ENCODE peak calls at places on chromosomes 4 and X, in four cellular contexts. J, R, N and G are unnamed samples. For H4K20me1, the result is how much of the 10 kb centered on the place peaks cover.

GRCh38 chr4:147862043-147862692 is 130.3 kb downstream of the ARHGAP10 start:
- DNase-seq in J (no peak), R (no peak), N (no peak), G (no peak)

GRCh38 chr4:38233727-38234478 is 273.7 kb downstream of the PTTG2 start:
- DNase-seq in N (peak), J (no peak), R (no peak), G (no peak)

GRCh38 chr4:88137112-88137511 is 21.3 kb downstream of the ABCG2 start:
- DNase-seq in J (no peak), R (no peak), N (no peak), G (no peak)

GRCh38 chrX:108736509-108737479 is at the start of gene IRS4:
- DNase-seq in J (no peak), N (peak), R (peak), G (no peak)

GRCh38 chr4:118352843-118353373 is at the start of gene PRSS12:
- DNase-seq in J (peak), N (peak), R (peak), G (no peak)

GRCh38 chr4:152269448-152270191 is 266.3 kb downstream of the FBXW7 start:
- DNase-seq in N (no peak), J (no peak), R (peak), G (no peak)

GRCh38 chr4:125315571-125316390 is 1.0 kb downstream of the FAT4 start:
- DNase-seq in N (peak), J (no peak), R (peak), G (no peak)

GRCh38 chrX:30627818-30628652 is 25.2 kb upstream of the GK start:
- DNase-seq in N (no peak), J (no peak), R (peak), G (no peak)

GRCh38 chr4:3517731-3518510 is 14.3 kb downstream of the LRPAP1 start:
- DNase-seq in R (no peak), J (no peak), N (no peak), G (no peak)

GRCh38 chr4:31187979-31188378 is 467.8 kb downstream of the PCDH7 start:
- DNase-seq in N (no peak), R (no peak), J (no peak), G (no peak)

GRCh38 chrX:71128166-71128833 is 9.9 kb downstream of the MED12 start:
- DNase-seq in R (no peak), J (no peak), N (no peak), G (no peak)

GRCh38 chr4:111937368-111937767 is 207.9 kb upstream of the FAM241A start:
- DNase-seq in J (no peak), R (peak), N (no peak), G (no peak)

GRCh38 chr4:38950734-38951133 is 81.5 kb downstream of the TMEM156 start:
- DNase-seq in R (peak), N (no peak), J (no peak), G (no peak)

GRCh38 chrX:97267376-97267775 is 383.7 kb downstream of the RPA4 start:
- DNase-seq in R (no peak), N (no peak), J (no peak), G (no peak)

GRCh38 chrX:71930298-71930697 is 19.7 kb downstream of the NHSL2 start:
- DNase-seq in R (no peak), J (no peak), N (no peak), G (no peak)

GRCh38 chr4:72076562-72076961 is 44.8 kb downstream of the NPFFR2 start:
- DNase-seq in N (no peak), R (no peak), J (no peak), G (no peak)

GRCh38 chrX:16737024-16737423 is 17.6 kb downstream of the SYAP1 start:
- DNase-seq in N (no peak), J (no peak), R (no peak), G (no peak)

GRCh38 chrX:12583543-12583942 is 207.7 kb upstream of the PRPS2 start:
- DNase-seq in N (no peak), R (no peak), J (no peak), G (no peak)

GRCh38 chr4:179307297-179308136 is 1865.3 kb upstream of the AGA start:
- DNase-seq in J (peak), R (peak), N (peak), G (peak)

GRCh38 chr4:44162538-44163270 is 285.9 kb downstream of the KCTD8 start:
- DNase-seq in J (no peak), R (no peak), N (no peak), G (no peak)

GRCh38 chrX:25004040-25004439 is 11.7 kb downstream of the ARX start:
- DNase-seq in R (no peak), N (no peak), J (no peak), G (no peak)

GRCh38 chr4:28772066-28772465 is 1911.4 kb downstream of the STIM2 start:
- DNase-seq in N (no peak), J (no peak), R (no peak), G (no peak)

GRCh38 chrX:129230850-129231512 is 292.3 kb downstream of the SMARCA1 start:
- DNase-seq in J (no peak), N (no peak), R (peak), G (no peak)

GRCh38 chrX:13151806-13152510 is 107.5 kb upstream of the FAM9C start:
- DNase-seq in R (no peak), J (no peak), N (no peak), G (no peak)

GRCh38 chr4:168248311-168248710 is 70.2 kb downstream of the DDX60 start:
- DNase-seq in J (no peak), R (no peak), N (no peak), G (no peak)

GRCh38 chr4:151206241-151207005 is 70.5 kb upstream of the PRSS48 start:
- DNase-seq in R (no peak), J (no peak), N (no peak), G (no peak)

GRCh38 chr4:37745946-37746345 is 59.8 kb upstream of the RELL1 start:
- DNase-seq in R (no peak), J (no peak), N (no peak), G (no peak)

GRCh38 chrX:145068450-145068849 is 178.9 kb upstream of the SPANXN1 start:
- DNase-seq in R (no peak), N (no peak), J (no peak), G (no peak)

GRCh38 chrX:30957753-30958152 is 68.7 kb upstream of the TAB3 start:
- DNase-seq in J (no peak), R (peak), N (no peak), G (no peak)

GRCh38 chr4:34009951-34010350 is 2234.4 kb downstream of the ARAP2 start:
- DNase-seq in N (no peak), R (no peak), J (no peak), G (no peak)

GRCh38 chr4:150960079-150960478 is 55.0 kb downstream of the LRBA start:
- DNase-seq in N (no peak), J (peak), R (peak), G (no peak)

DNA sequence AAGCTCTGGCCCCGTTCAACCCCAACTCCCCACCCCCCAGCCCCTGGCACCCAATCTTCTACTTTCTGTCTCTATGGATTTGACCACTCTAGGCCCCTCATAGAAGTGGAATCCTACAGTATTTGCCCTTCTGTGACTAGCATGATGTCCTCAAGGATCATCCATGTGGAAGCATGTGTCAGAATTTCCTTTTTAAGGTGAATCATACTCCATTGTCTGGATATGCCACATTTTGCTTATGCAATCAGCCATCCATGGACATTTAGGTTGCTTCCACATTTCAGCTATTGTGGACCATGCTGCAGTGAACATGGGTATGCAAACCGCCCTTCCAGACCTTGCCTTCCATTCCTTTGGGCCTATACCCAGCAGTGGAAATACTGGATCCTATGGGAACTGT is 15.5 kb downstream of the CCNQ start:
- DNase-seq in N (no peak), J (no peak), R (no peak), G (no peak)
- TF ChIP-seq HDAC6 in N (no peak), J (no peak), R (no peak), G (no peak)

DNA sequence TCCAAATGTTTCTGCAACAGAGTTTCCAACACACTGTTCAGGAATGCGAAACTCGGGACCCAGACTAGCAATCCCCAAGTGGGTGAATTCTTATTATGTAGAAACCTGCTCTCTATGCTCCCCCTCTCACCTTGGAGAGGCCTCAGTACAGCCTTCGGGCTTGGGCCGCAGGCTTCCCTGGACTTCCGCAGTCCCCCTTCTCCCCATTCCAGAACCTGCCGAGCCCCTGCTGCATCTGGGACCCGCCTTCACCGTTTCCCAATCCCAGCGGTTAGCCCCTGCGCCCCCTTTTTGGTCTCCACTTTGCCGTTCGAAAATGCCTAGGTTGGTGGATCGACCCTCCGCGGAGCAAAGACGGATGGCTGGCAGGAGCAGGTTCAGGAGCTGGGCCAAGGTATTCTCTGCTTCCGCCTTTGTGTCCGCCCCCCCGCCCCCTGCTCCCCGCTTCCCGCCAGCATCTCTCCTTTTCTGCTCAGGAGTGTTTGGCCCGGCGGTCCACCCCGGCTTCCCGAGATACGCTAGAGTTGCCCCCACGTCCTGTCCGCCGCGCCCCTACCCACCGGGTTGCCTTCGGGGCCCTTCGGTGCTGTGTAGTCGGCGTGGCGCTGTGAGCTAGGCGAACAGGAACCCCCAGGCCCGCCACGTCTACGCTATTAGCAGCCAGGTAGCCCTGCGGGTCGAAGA is 11.5 kb downstream of the HAND2 start:
- DNase-seq in R (no peak), J (no peak), N (peak), G (no peak)
- H4K20me1 ChIP-seq in R (under half), J (under half), N (under half), G (under half)

DNA sequence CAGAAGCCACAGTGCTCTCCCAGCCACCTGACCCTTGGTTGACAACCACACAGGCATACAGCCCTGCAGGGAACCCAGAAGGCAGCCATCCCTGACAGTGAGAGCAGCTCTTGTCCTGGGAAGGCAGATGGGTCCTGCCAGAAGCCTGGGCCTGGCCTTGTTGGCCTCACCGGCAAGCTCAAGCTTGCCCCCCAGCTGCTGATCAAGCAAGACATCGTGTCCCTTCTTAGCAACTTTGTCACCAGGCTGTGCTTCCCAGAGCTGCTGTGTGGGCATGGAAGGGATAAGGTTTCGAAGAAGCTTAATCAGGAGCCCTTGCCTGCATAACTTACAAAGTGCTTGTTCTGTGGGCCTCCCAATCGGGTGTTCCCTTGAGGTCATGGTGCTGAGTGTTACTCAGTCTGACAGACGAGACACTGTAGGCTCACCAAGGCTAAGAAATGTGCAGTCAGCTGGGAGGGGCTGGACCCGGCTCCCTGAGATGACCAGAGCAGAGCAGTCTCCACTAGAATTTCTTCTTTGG is 6.8 kb upstream of the ABLIM2 start:
- DNase-seq in R (no peak), J (no peak), N (no peak), G (no peak)
- TF ChIP-seq HDAC6 in R (no peak), J (no peak), N (no peak), G (no peak)

GRCh38 chr4:108166038-108166437 is 2.7 kb downstream of the LEF1 start:
- DNase-seq in R (no peak), J (no peak), N (no peak), G (no peak)

GRCh38 chr4:108165601-108166000 is 3.1 kb downstream of the LEF1 start:
- DNase-seq in N (no peak), R (no peak), J (no peak), G (no peak)

GRCh38 chr4:108166441-108167315 is 2.1 kb downstream of the LEF1 start:
- DNase-seq in J (peak), N (peak), R (peak), G (no peak)

GRCh38 chr4:108160741-108161352 is 7.9 kb downstream of the LEF1 start:
- DNase-seq in R (no peak), N (no peak), J (no peak), G (no peak)

GRCh38 chr4:108163352-108163751 is 5.4 kb downstream of the LEF1 start:
- DNase-seq in R (no peak), J (no peak), N (no peak), G (no peak)
- H4K20me1 ChIP-seq in R (under half), J (under half), N (under half), G (under half)

DNA sequence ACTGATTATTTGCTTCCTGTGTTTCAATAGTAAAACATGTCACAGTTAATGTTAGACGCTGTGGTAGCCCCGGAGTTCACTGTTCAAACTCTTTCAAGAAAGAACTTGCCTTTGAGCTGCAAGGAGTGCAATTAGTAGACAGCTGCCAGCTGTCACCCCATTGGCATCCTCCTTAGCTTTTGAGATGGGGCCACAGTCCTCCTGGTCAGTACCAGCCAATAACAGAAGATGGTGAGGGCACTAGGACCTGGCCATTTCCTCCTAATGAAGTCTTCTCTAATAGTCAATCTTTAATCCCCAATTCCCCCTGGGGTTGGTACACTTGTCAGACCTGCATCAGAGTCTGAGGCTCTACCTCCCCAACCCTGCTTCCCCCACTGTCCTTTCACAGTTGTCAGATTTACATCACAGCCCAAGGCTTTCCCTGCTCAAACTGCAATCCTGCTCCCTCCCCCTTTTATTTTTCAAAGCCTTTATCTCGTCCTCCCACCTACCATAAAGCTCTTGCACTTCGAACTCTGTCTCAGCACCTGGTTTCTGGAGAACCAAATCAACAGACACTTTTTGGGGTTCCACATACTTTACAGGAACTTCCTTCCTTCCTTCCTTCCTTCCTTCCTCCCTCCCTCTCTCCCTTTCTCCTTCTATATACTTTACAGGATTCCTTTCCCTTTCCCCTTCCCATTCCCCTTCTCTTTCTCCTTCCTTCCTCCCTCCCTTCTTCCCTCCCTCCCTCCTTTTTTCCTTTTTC is 182.0 kb downstream of the RASL11B start:
- DNase-seq in R (no peak), N (no peak), J (no peak), G (no peak)
- TF ChIP-seq HDAC6 in R (no peak), N (no peak), J (no peak), G (no peak)

DNA sequence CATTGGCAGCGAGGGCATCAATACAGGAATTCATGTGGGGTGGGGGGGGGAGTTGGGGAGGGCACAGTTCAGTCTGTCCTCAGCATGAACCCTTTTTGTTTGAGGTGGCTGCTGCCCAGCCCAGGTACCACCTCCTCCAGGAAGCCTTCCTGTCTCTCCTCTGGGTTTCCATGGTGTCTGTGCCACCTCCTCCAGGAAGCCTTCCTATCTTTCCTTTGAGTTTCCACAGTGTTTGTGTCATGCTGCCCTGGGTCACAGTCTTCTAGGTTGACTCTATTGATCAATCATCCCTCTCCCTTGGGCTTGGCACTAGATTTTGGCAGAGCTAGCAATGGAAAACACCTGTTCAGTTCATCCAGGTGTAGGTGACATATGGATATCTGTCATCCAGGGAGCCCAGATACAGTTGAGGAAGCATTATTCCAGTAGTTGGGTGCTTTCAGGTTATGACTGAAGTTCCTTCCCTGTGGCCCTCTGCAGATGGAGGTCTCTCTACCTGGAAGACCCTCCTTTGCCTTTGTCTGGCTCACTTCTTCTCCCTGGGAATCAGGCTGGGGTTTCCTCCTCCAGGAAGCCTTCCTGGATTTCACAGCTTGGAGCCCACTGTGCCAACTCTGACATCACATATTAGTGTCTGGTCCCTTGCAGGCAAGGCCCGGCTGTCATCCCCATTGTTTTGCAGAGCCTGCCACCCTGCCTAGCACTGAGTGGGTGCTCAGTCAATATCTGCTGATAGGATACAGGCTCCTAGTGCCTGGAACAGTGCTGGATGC is 96.6 kb downstream of the SORCS2 start:
- DNase-seq in N (no peak), J (no peak), R (no peak), G (no peak)
- H4K20me1 ChIP-seq in N (under half), J (under half), R (under half), G (under half)

GRCh38 chrX:105608745-105609144 is 213.6 kb upstream of the NRK start:
- DNase-seq in N (no peak), J (no peak), R (no peak), G (no peak)
- TF ChIP-seq HDAC6 in N (no peak), J (no peak), R (no peak), G (no peak)

DNA sequence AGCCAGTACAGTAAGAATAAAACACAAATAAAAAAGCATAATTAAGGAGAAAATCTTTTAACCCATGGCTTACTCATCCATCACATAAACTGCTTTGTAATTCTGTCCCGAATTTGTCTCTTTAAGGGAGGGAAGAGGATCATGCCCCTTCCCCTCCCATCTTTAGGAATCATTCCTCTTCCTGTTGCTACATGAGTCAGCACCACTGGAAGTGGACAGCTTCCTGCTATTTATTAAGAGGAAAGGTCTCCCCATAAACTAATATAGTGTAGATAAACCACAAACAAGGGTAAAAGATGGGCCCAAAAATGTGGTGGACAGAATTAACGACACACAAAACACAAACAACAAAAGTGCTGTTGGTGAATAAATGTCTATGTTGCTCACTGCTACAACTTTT is 75.8 kb downstream of the PPP3CA start:
- DNase-seq in J (no peak), N (no peak), R (peak), G (no peak)
- H4K20me1 ChIP-seq in J (under half), N (under half), R (under half), G (under half)